ENCODE peak calls at places on chromosomes 6 and 20, in five cellular contexts. U is Caki2, H is activated T-helper 1 cell treated with Interleukin-2 at 50 U/mL for 16 hours, O is EL, R is amniotic epithelial cell. L is an unnamed sample.

GRCh38 chr6:7151381-7151780 is 43.6 kb downstream of the RREB1 start:
- DNase-seq in U (no peak), H (no peak), O (no peak), R (no peak), L (no peak)

GRCh38 chr6:2396856-2397640 is 151.6 kb upstream of the GMDS start:
- DNase-seq in U (no peak), H (no peak), O (peak; percentile 81), R (no peak), L (no peak)

GRCh38 chr6:100099189-100100074 is 105.4 kb upstream of the MCHR2 start:
- DNase-seq in U (peak; percentile 31), H (no peak), O (peak; percentile 43), R (peak; percentile 31), L (no peak)

GRCh38 chr6:116615937-116616756 is at the start of gene RSPH4A:
- DNase-seq in U (peak; percentile 91), H (peak; percentile 38), O (peak; percentile 97), R (peak; percentile 93), L (peak; percentile 50)

GRCh38 chr6:15184441-15184861 is 61.4 kb upstream of the JARID2 start:
- DNase-seq in U (no peak), H (no peak), O (no peak), R (no peak), L (no peak)

GRCh38 chr20:31740208-31740607 is 1.1 kb downstream of the TPX2 start:
- DNase-seq in U (peak; percentile 19), H (no peak), O (peak; percentile 76), R (peak; percentile 68), L (no peak)

GRCh38 chr6:44563397-44563796 is 175.9 kb downstream of the CDC5L start:
- DNase-seq in U (no peak), H (no peak), O (no peak), R (no peak), L (no peak)

GRCh38 chr20:56400001-56400640 is 7.7 kb downstream of the CSTF1 start:
- DNase-seq in U (peak; percentile 32), H (peak; percentile 24), O (peak; percentile 73), R (peak; percentile 69), L (no peak)

GRCh38 chr6:20891161-20891560 is 356.9 kb downstream of the CDKAL1 start:
- DNase-seq in U (no peak), H (no peak), O (no peak), R (no peak), L (no peak)

GRCh38 chr6:94052754-94053153 is 633.4 kb upstream of the EPHA7 start:
- DNase-seq in U (no peak), H (no peak), O (no peak), R (peak; percentile 21), L (no peak)

GRCh38 chr6:6033858-6034257 is 27.1 kb upstream of the NRN1 start:
- DNase-seq in U (no peak), H (no peak), O (no peak), R (no peak), L (no peak)

GRCh38 chr20:44033344-44033743 is 118.7 kb downstream of the TOX2 start:
- DNase-seq in U (no peak), H (no peak), O (peak; percentile 28), R (peak; percentile 58), L (no peak)

GRCh38 chr6:130575971-130576370 is 210.2 kb downstream of the TMEM200A start:
- DNase-seq in U (no peak), H (peak; percentile 15), O (no peak), R (no peak), L (peak; percentile 30)

GRCh38 chr6:143337201-143337949 is 113.1 kb downstream of the ADAT2 start:
- DNase-seq in U (no peak), H (peak; percentile 28), O (no peak), R (peak; percentile 10), L (peak; percentile 25)

GRCh38 chr6:74807701-74808100 is 398.2 kb downstream of the COL12A1 start:
- DNase-seq in U (no peak), H (no peak), O (no peak), R (no peak), L (no peak)

GRCh38 chr6:35804996-35805736 is at the start of gene LHFPL5:
- DNase-seq in U (peak; percentile 72), H (peak; percentile 18), O (no peak), R (no peak), L (no peak)

GRCh38 chr20:3728876-3729275 is 3.6 kb upstream of the HSPA12B start:
- DNase-seq in U (no peak), H (no peak), O (no peak), R (no peak), L (no peak)

GRCh38 chr6:40997256-40997957 is 41.6 kb downstream of the UNC5CL start:
- DNase-seq in U (peak; percentile 84), H (no peak), O (peak; percentile 66), R (peak; percentile 66), L (no peak)

GRCh38 chr6:74170118-74170517 is 474.1 kb downstream of the CD109 start:
- DNase-seq in U (no peak), H (no peak), O (peak; percentile 38), R (peak; percentile 93), L (no peak)

GRCh38 chr20:43789593-43789992 is 62.8 kb upstream of the GTSF1L start:
- DNase-seq in U (no peak), H (no peak), O (no peak), R (peak; percentile 66), L (no peak)

GRCh38 chr20:12093062-12093796 is 175.5 kb downstream of the BTBD3 start:
- DNase-seq in U (no peak), H (no peak), O (no peak), R (no peak), L (no peak)

GRCh38 chr6:46734867-46735719 is at the start of gene PLA2G7:
- DNase-seq in U (peak; percentile 18), H (no peak), O (peak; percentile 7), R (no peak), L (no peak)

GRCh38 chr20:58473818-58474425 is 41.3 kb downstream of the APCDD1L start:
- DNase-seq in U (no peak), H (no peak), O (no peak), R (no peak), L (no peak)

GRCh38 chr20:51386586-51386985 is 155.9 kb downstream of the NFATC2 start:
- DNase-seq in U (no peak), H (no peak), O (no peak), R (no peak), L (peak; percentile 31)

GRCh38 chr20:8310618-8311017 is 178.6 kb downstream of the PLCB1 start:
- DNase-seq in U (no peak), H (no peak), O (no peak), R (no peak), L (no peak)

GRCh38 chr6:12048609-12049008 is 36.5 kb downstream of the HIVEP1 start:
- DNase-seq in U (no peak), H (no peak), O (no peak), R (no peak), L (no peak)

GRCh38 chr20:43244647-43245046 is 54.9 kb upstream of the PTPRT start:
- DNase-seq in U (no peak), H (no peak), O (no peak), R (no peak), L (no peak)

GRCh38 chr6:41690541-41691330 is 44.7 kb downstream of the TFEB start:
- DNase-seq in U (no peak), H (no peak), O (no peak), R (no peak), L (no peak)

GRCh38 chr6:15350386-15351083 is 104.7 kb downstream of the JARID2 start:
- DNase-seq in U (no peak), H (no peak), O (no peak), R (no peak), L (no peak)

GRCh38 chr20:44644384-44645131 is 6.9 kb downstream of the ADA start:
- DNase-seq in U (no peak), H (no peak), O (no peak), R (no peak), L (peak; percentile 26)

GRCh38 chr20:55194947-55195346 is 719.6 kb downstream of the DOK5 start:
- DNase-seq in U (no peak), H (no peak), O (no peak), R (no peak), L (no peak)

L was measured in effector memory CD4-positive, alpha-beta T cell.